ENCODE peak calls at places on chromosomes 12 and 14, in five cellular contexts. T, Y, R, L and I are unnamed samples.

GRCh38 chr12:109555431-109556315 is 17.6 kb downstream of the MMAB start:
- DNase-seq in T (no peak), Y (no peak), L (no peak), R (no peak), I (no peak)

GRCh38 chr14:37013116-37013515 is 159.3 kb downstream of the SLC25A21 start:
- DNase-seq in L (no peak), R (no peak), Y (no peak), T (no peak), I (no peak)

GRCh38 chr12:13431041-13431440 is 234.5 kb downstream of the EMP1 start:
- DNase-seq in R (no peak), L (no peak), T (no peak), Y (no peak), I (no peak)

GRCh38 chr14:88002421-88002820 is 2.5 kb upstream of the GPR65 start:
- DNase-seq in L (no peak), Y (no peak), T (no peak), R (peak; percentile 19), I (no peak)

GRCh38 chr12:92506460-92506859 is 196.3 kb upstream of the PLEKHG7 start:
- DNase-seq in R (no peak), L (no peak), T (no peak), Y (no peak), I (no peak)

GRCh38 chr12:131634037-131634436 is 76.9 kb upstream of the SFSWAP start:
- DNase-seq in L (no peak), T (no peak), Y (no peak), R (no peak), I (no peak)

GRCh38 chr14:64095620-64096019 is 198.6 kb downstream of the ESR2 start:
- DNase-seq in R (no peak), L (no peak), T (no peak), Y (no peak), I (no peak)

GRCh38 chr12:64666054-64666914 is 56.0 kb downstream of the RASSF3 start:
- DNase-seq in T (no peak), Y (no peak), L (peak; percentile 28), R (peak; percentile 15), I (no peak)

GRCh38 chr14:21071225-21072041 is 1.3 kb downstream of the ARHGEF40 start:
- DNase-seq in Y (no peak), R (peak; percentile 93), L (peak; percentile 11), T (peak; percentile 93), I (peak; percentile 90)

GRCh38 chr14:63276492-63277342 is 42.0 kb downstream of the GPHB5 start:
- DNase-seq in L (peak; percentile 76), R (peak; percentile 48), T (peak; percentile 75), Y (peak; percentile 21), I (peak; percentile 70)

GRCh38 chr12:48901278-48901677 is 24.0 kb downstream of the FKBP11 start:
- DNase-seq in R (no peak), L (peak; percentile 16), T (no peak), Y (no peak), I (no peak)

GRCh38 chr14:65471038-65471878 is 58.7 kb downstream of the FUT8 start:
- DNase-seq in L (no peak), R (no peak), T (no peak), Y (no peak), I (peak; percentile 28)

GRCh38 chr12:68140576-68140975 is 19.0 kb downstream of the IFNG start:
- DNase-seq in Y (no peak), R (no peak), L (no peak), T (no peak), I (no peak)

GRCh38 chr14:74988131-74988530 is 14.6 kb upstream of the EIF2B2 start:
- DNase-seq in Y (peak; percentile 45), T (no peak), R (no peak), L (peak; percentile 93), I (no peak)

GRCh38 chr14:76924363-76925151 is 98.3 kb downstream of the LRRC74A start:
- DNase-seq in R (no peak), T (peak; percentile 77), Y (no peak), L (no peak), I (peak; percentile 83)

GRCh38 chr14:99619873-99620834 is 16.1 kb upstream of the CCDC85C start:
- DNase-seq in L (peak; percentile 23), R (no peak), T (no peak), Y (no peak), I (peak; percentile 61)

GRCh38 chr12:107448198-107448597 is 237.4 kb upstream of the PWP1 start:
- DNase-seq in T (no peak), R (peak; percentile 14), Y (peak; percentile 3), L (peak; percentile 25), I (peak; percentile 73)

GRCh38 chr12:47990351-47991105 is 13.7 kb downstream of the COL2A1 start:
- DNase-seq in Y (no peak), T (peak; percentile 51), L (no peak), R (peak; percentile 88), I (no peak)

GRCh38 chr12:91926810-91927209 is 218.8 kb downstream of the BTG1 start:
- DNase-seq in T (peak; percentile 8), L (peak; percentile 94), R (no peak), Y (no peak), I (no peak)

GRCh38 chr14:38389666-38390065 is 133.8 kb upstream of the CLEC14A start:
- DNase-seq in T (no peak), Y (no peak), R (no peak), L (no peak), I (no peak)

GRCh38 chr12:67937822-67938221 is 51.4 kb upstream of the IFNG-AS1 start:
- DNase-seq in T (no peak), R (peak; percentile 11), L (no peak), Y (no peak), I (no peak)

GRCh38 chr12:123388218-123388947 is 4.5 kb downstream of the KMT5A start:
- DNase-seq in L (peak; percentile 76), T (peak; percentile 89), Y (no peak), R (peak; percentile 83), I (peak; percentile 88)

GRCh38 chr14:95038521-95039250 is 118.6 kb downstream of the DICER1 start:
- DNase-seq in Y (no peak), T (no peak), L (no peak), R (no peak), I (no peak)

GRCh38 chr14:105212541-105213305 is 31.6 kb upstream of the NUDT14 start:
- DNase-seq in L (no peak), Y (no peak), R (no peak), T (no peak), I (no peak)

GRCh38 chr12:128449146-128449894 is 182.3 kb downstream of the TMEM132C start:
- DNase-seq in Y (no peak), L (peak; percentile 57), R (no peak), T (no peak), I (no peak)

GRCh38 chr12:103673891-103674375 is 86.9 kb downstream of the STAB2 start:
- DNase-seq in T (peak; percentile 73), L (no peak), Y (no peak), R (no peak), I (no peak)

GRCh38 chr12:72499244-72499643 is 227.1 kb downstream of the TRHDE start:
- DNase-seq in L (peak; percentile 85), R (no peak), T (no peak), Y (no peak), I (no peak)

GRCh38 chr12:5173511-5174011 is 129.9 kb downstream of the KCNA5 start:
- DNase-seq in Y (peak; percentile 51), T (no peak), R (no peak), L (peak; percentile 52), I (no peak)

GRCh38 chr14:74634481-74634880 is 22.4 kb upstream of the LTBP2 start:
- DNase-seq in Y (no peak), R (no peak), L (no peak), T (no peak), I (no peak)

GRCh38 chr12:117499759-117500485 is 138.5 kb upstream of the NOS1 start:
- DNase-seq in L (no peak), T (no peak), R (no peak), Y (no peak), I (no peak)
- TF ChIP-seq CTCF in L (no peak), T (no peak), R (no peak), Y (no peak), I (no peak)

GRCh38 chr14:31206536-31207286 is 882 bp downstream of the HECTD1 start:
- DNase-seq in L (peak; percentile 16), R (peak; percentile 69), T (peak; percentile 40), Y (no peak), I (peak; percentile 43)
- TF ChIP-seq EZH2phosphoT487 in L (no peak), R (no peak), T (no peak), Y (no peak), I (no peak)

GRCh38 chr12:12266873-12267634 is at the start of gene LRP6:
- DNase-seq in Y (peak; percentile 88), T (peak; percentile 95), R (peak; percentile 89), L (peak; percentile 81), I (peak; percentile 98)
- TF ChIP-seq CTCF in Y (no peak), T (no peak), R (no peak), L (no peak), I (no peak)

GRCh38 chr12:122064034-122064777 is 14.3 kb upstream of the MLXIP start:
- DNase-seq in R (peak; percentile 85), T (peak; percentile 89), Y (peak; percentile 99), L (peak; percentile 82), I (peak; percentile 87)

GRCh38 chr12:122067548-122067947 is 11.0 kb upstream of the MLXIP start:
- DNase-seq in T (no peak), Y (no peak), R (no peak), L (no peak), I (no peak)

GRCh38 chr12:122062832-122063690 is 15.5 kb upstream of the MLXIP start:
- DNase-seq in R (no peak), T (peak; percentile 76), Y (peak; percentile 53), L (peak; percentile 93), I (no peak)

GRCh38 chr12:122063691-122064033 is 14.9 kb upstream of the MLXIP start:
- DNase-seq in Y (peak; percentile 12), T (no peak), R (no peak), L (no peak), I (no peak)

GRCh38 chr12:122064780-122065588 is 13.6 kb upstream of the MLXIP start:
- DNase-seq in T (peak; percentile 64), Y (peak; percentile 63), L (peak; percentile 63), R (no peak), I (peak; percentile 57)
- TF ChIP-seq EZH2phosphoT487 in T (no peak), Y (no peak), L (no peak), R (no peak), I (no peak)

GRCh38 chr12:31659087-31659942 is at the start of gene ETFBKMT:
- DNase-seq in R (peak; percentile 99), L (peak; percentile 93), Y (peak; percentile 93), T (peak; percentile 92), I (peak; percentile 93)
- TF ChIP-seq CTCF in R (peak; percentile 65), L (peak; percentile 21), Y (no peak), T (peak; percentile 43), I (peak; percentile 40)

DNA sequence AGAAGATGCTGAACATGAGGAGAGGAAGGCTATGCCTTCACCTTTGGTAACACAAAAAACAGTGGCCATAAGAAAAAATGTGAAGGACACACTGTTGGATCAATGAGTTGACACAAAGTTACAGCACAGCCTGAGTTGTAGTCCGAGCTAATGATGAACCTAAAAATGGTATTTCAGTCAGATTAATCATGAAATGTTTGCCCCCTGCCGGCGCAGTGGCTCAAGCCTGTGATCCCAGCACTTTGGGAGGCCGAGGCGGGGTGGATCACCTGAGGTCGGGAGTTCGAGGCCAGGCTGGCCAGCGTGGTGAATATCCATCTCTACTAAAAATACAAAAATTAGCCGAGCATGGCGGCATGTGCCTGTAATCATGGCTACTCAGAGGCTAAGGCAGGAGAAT is 1.3 kb upstream of the CAPRIN2 start:
- DNase-seq in L (no peak), T (no peak), Y (no peak), R (no peak), I (no peak)
- TF ChIP-seq EZH2phosphoT487 in L (no peak), T (no peak), Y (no peak), R (no peak), I (no peak)